ENCODE peak calls at places on chromosomes 6 and 20, in ten cellular contexts. D is GM12878, N is type B pancreatic cell, K is epithelial cell of esophagus, P is AG09309, X is stomach, V is BJ, E is GM13977, O is kidney epithelial cell, I is sigmoid colon. R is an unnamed sample.

GRCh38 chr6:6712979-6713514 is 124.5 kb downstream of the LY86 start:
- DNase-seq in D (no peak), N (no peak), K (peak; percentile 50), P (no peak), X (no peak), V (no peak), E (no peak), O (no peak), I (no peak), R (no peak)

GRCh38 chr6:157079277-157079676 is 244.0 kb downstream of the TMEM242 start:
- DNase-seq in D (no peak), N (no peak), K (peak; percentile 20), P (no peak), X (no peak), V (no peak), E (no peak), O (no peak), I (no peak), R (no peak)

GRCh38 chr6:17280552-17281090 is 540 bp upstream of the RBM24 start:
- DNase-seq in D (no peak), N (peak; percentile 73), K (peak; percentile 28), P (no peak), X (peak; percentile 30), V (no peak), E (no peak), O (no peak), I (peak; percentile 77), R (peak; percentile 57)

GRCh38 chr6:80477591-80478370 is 371.3 kb downstream of the BCKDHB start:
- DNase-seq in D (no peak), N (no peak), K (no peak), P (no peak), X (no peak), V (peak; percentile 39), E (no peak), O (no peak), I (no peak), R (no peak)

GRCh38 chr6:127404133-127404532 is 55.1 kb downstream of the KIAA0408 start:
- DNase-seq in D (no peak), N (no peak), K (no peak), P (no peak), X (no peak), V (no peak), E (peak; percentile 20), O (no peak), I (no peak), R (no peak)

GRCh38 chr6:130118236-130118635 is 99.9 kb downstream of the L3MBTL3 start:
- DNase-seq in D (no peak), N (no peak), K (no peak), P (no peak), X (no peak), V (no peak), E (no peak), O (no peak), I (no peak), R (no peak)

GRCh38 chr6:97292671-97293070 is 9.7 kb upstream of the MMS22L start:
- DNase-seq in D (no peak), N (no peak), K (no peak), P (no peak), X (no peak), V (no peak), E (no peak), O (no peak), I (no peak), R (no peak)

GRCh38 chr6:3419624-3420272 is 37.1 kb downstream of the SLC22A23 start:
- DNase-seq in D (no peak), N (no peak), K (peak; percentile 91), P (peak; percentile 33), X (no peak), V (no peak), E (no peak), O (no peak), I (no peak), R (peak; percentile 60)

GRCh38 chr6:67345946-67346345 is 1289.1 kb upstream of the ADGRB3 start:
- DNase-seq in D (no peak), N (no peak), K (peak; percentile 99), P (no peak), X (no peak), V (no peak), E (no peak), O (no peak), I (no peak), R (no peak)

GRCh38 chr6:72784071-72784470 is 162.2 kb downstream of the KCNQ5 start:
- DNase-seq in D (no peak), N (no peak), K (peak; percentile 13), P (no peak), X (no peak), V (no peak), E (no peak), O (no peak), I (no peak), R (no peak)

DNA sequence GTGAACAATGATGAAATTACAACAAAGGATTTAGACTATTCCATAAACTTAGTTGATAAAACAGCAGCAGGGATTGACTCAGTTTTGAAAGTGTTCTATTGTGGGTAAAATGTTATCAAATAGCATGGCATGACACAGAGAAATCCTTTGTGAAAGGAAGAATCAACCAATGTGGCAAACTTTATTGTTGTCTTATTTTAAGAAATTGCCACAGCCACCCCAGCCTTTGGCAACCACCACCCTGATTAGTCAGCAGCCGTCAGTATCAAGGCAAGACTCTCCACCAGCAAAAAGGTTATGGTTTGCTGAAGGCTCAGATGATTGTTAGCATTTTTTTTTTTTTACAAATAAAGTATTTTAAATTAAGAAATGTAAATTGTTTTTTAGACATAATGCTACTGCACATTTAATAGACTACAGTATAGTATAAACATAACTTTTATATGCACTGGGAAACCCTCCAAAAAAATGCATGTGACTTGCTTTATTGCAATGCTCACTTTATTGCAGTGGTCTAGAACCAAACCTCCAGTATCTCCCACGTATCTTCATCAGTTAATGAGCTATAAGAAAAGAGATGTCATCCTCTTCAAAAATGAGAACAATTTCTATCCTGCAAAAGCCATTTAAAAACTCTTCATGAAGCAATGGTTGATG is 162.7 kb downstream of the SOBP start:
- DNase-seq in D (no peak), N (no peak), K (peak; percentile 47), P (no peak), X (no peak), V (no peak), E (no peak), O (no peak), I (no peak), R (peak; percentile 49)
- TF ChIP-seq CTCF in D (no peak), N (no peak), K (no peak), P (no peak), X (no peak), V (no peak), E (no peak), O (no peak), I (no peak), R (no peak)

GRCh38 chr6:116064626-116065025 is 3.9 kb upstream of the FRK start:
- DNase-seq in D (no peak), N (no peak), K (no peak), P (no peak), X (no peak), V (no peak), E (no peak), O (no peak), I (no peak), R (no peak)

GRCh38 chr6:116057766-116058165 is 2.9 kb downstream of the FRK start:
- DNase-seq in D (no peak), N (no peak), K (no peak), P (no peak), X (no peak), V (no peak), E (no peak), O (no peak), I (no peak), R (no peak)

GRCh38 chr6:116062496-116062895 is 1.8 kb upstream of the FRK start:
- DNase-seq in D (no peak), N (no peak), K (no peak), P (no peak), X (no peak), V (no peak), E (no peak), O (no peak), I (no peak), R (no peak)

GRCh38 chr6:116059713-116060571 is 749 bp downstream of the FRK start:
- DNase-seq in D (peak; percentile 62), N (no peak), K (peak; percentile 71), P (no peak), X (peak; percentile 44), V (no peak), E (peak; percentile 9), O (peak; percentile 44), I (no peak), R (peak; percentile 18)

DNA sequence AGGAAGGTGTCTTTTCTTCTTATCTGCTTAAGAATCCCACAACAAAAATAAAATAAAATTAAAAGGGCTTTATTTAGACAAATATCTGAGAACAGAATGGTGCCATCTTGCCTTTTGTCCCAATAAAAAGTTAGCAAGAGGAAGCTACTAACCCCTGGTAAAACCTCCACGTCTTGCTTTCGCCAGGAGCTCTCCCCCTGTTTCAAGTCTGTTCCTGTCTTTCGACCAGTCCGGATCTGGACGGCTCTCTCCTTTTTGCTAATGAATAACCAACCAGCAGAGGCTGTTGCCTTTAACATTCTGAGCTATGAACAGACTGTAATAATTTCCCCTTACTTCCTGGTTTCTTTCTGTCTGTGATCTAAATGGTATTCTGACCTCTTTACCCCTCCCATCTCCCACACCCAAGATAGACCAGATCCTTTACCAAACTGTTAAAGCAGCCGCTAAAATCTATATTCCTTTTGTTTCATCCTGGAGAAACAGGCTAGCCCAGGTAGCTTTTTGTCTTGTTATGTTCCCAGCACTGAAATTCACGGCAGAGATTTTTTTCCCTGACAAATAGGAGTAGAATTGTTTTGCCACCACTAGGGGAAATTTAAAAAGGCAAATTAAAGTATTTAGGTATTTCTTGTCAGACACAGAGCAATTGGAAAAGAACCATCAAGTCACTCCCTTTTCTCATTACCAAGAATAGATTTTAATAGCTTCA is at the start of gene FRK:
- DNase-seq in D (no peak), N (no peak), K (peak; percentile 83), P (no peak), X (peak; percentile 70), V (peak; percentile 3), E (no peak), O (peak; percentile 61), I (no peak), R (peak; percentile 16)
- TF ChIP-seq CTCF in D (no peak), N (peak; percentile 58), K (peak; percentile 45), P (peak; percentile 47), X (no peak), V (peak; percentile 13), E (no peak), O (no peak), I (no peak), R (peak; percentile 24)

DNA sequence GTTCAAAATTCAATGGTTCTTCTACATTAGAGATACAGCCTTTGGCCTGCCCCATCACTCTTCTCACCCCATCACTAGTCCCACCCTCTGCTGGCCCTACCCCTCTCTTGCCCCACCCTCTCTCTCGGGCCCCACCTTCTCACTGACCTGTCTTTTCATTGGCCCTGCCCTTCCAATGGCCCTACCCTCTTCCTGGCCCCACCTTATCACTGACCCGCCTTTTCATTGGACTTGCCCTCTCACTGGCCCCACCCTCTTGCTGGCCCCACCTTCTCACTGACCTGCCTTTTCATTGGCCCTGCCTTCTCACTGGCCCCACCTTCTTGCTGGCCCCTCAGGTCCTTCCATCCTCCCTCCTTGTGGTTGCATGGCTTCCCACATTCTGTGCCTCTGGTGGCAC is 107.2 kb upstream of the PLEKHG1 start:
- DNase-seq in D (no peak), N (no peak), K (peak; percentile 66), P (no peak), X (no peak), V (no peak), E (no peak), O (peak; percentile 79), I (no peak), R (no peak)
- TF ChIP-seq CTCF in D (no peak), N (no peak), K (no peak), P (no peak), X (no peak), V (no peak), E (no peak), O (no peak), I (no peak), R (no peak)

GRCh38 chr20:17614176-17614811 is 44.4 kb downstream of the DSTN start:
- DNase-seq in D (no peak), N (peak; percentile 69), K (peak; percentile 49), P (no peak), X (peak; percentile 83), V (no peak), E (peak; percentile 4), O (no peak), I (peak; percentile 97), R (peak; percentile 44)
- TF ChIP-seq CTCF in D (no peak), N (no peak), K (no peak), P (no peak), X (no peak), V (peak; percentile 5), E (no peak), O (no peak), I (no peak), R (no peak)